ENCODE peak calls at places on chromosomes 5 and 9, in five cellular contexts. One of them, this sample, is unnamed.

GRCh38 chr9:124047106-124047716 is 35.6 kb downstream of the LHX2 start:
- DNase-seq in stimulated activated CD4-positive, alpha-beta T cell treated with anti-CD3 and anti-CD28 coated beads, TNF-alpha, amount 100 ng/mL, for 24 hours: no peak
- DNase-seq in cerebellum: no peak
- DNase-seq in CD4-positive, alpha-beta memory T cell: no peak
- DNase-seq in fibroblast of lung: peak; percentile 18
- DNase-seq in this sample: no peak

GRCh38 chr5:73254634-73255033 is 81.6 kb downstream of the TMEM174 start:
- DNase-seq in fibroblast of lung: peak; percentile 36
- DNase-seq in CD4-positive, alpha-beta memory T cell: no peak
- DNase-seq in cerebellum: no peak
- DNase-seq in stimulated activated CD4-positive, alpha-beta T cell treated with anti-CD3 and anti-CD28 coated beads, TNF-alpha, amount 100 ng/mL, for 24 hours: no peak
- DNase-seq in this sample: no peak

GRCh38 chr5:124631874-124632550 is 114.4 kb downstream of the ZNF608 start:
- DNase-seq in fibroblast of lung: no peak
- DNase-seq in cerebellum: no peak
- DNase-seq in stimulated activated CD4-positive, alpha-beta T cell treated with anti-CD3 and anti-CD28 coated beads, TNF-alpha, amount 100 ng/mL, for 24 hours: no peak
- DNase-seq in CD4-positive, alpha-beta memory T cell: no peak
- DNase-seq in this sample: no peak

GRCh38 chr5:3320317-3320865 is 275.2 kb upstream of the IRX1 start:
- DNase-seq in stimulated activated CD4-positive, alpha-beta T cell treated with anti-CD3 and anti-CD28 coated beads, TNF-alpha, amount 100 ng/mL, for 24 hours: no peak
- DNase-seq in cerebellum: no peak
- DNase-seq in fibroblast of lung: no peak
- DNase-seq in CD4-positive, alpha-beta memory T cell: no peak
- DNase-seq in this sample: no peak

GRCh38 chr9:116288658-116289057 is 135.1 kb downstream of the PAPPA start:
- DNase-seq in CD4-positive, alpha-beta memory T cell: no peak
- DNase-seq in fibroblast of lung: peak; percentile 96
- DNase-seq in stimulated activated CD4-positive, alpha-beta T cell treated with anti-CD3 and anti-CD28 coated beads, TNF-alpha, amount 100 ng/mL, for 24 hours: no peak
- DNase-seq in cerebellum: no peak
- DNase-seq in this sample: no peak

GRCh38 chr5:124810420-124810819 is 64.0 kb upstream of the ZNF608 start:
- DNase-seq in stimulated activated CD4-positive, alpha-beta T cell treated with anti-CD3 and anti-CD28 coated beads, TNF-alpha, amount 100 ng/mL, for 24 hours: no peak
- DNase-seq in fibroblast of lung: no peak
- DNase-seq in cerebellum: no peak
- DNase-seq in CD4-positive, alpha-beta memory T cell: no peak
- DNase-seq in this sample: no peak

GRCh38 chr9:128762664-128763449 is 8.9 kb downstream of the ZER1 start:
- DNase-seq in stimulated activated CD4-positive, alpha-beta T cell treated with anti-CD3 and anti-CD28 coated beads, TNF-alpha, amount 100 ng/mL, for 24 hours: no peak
- DNase-seq in fibroblast of lung: no peak
- DNase-seq in CD4-positive, alpha-beta memory T cell: no peak
- DNase-seq in cerebellum: no peak
- DNase-seq in this sample: no peak

GRCh38 chr5:114237766-114238165 is 124.1 kb upstream of the KCNN2 start:
- DNase-seq in cerebellum: no peak
- DNase-seq in stimulated activated CD4-positive, alpha-beta T cell treated with anti-CD3 and anti-CD28 coated beads, TNF-alpha, amount 100 ng/mL, for 24 hours: no peak
- DNase-seq in CD4-positive, alpha-beta memory T cell: no peak
- DNase-seq in fibroblast of lung: peak; percentile 98
- DNase-seq in this sample: no peak

GRCh38 chr9:130732131-130732530 is 38.6 kb downstream of the EXOSC2 start:
- DNase-seq in stimulated activated CD4-positive, alpha-beta T cell treated with anti-CD3 and anti-CD28 coated beads, TNF-alpha, amount 100 ng/mL, for 24 hours: no peak
- DNase-seq in fibroblast of lung: peak; percentile 18
- DNase-seq in cerebellum: no peak
- DNase-seq in CD4-positive, alpha-beta memory T cell: no peak
- DNase-seq in this sample: no peak

GRCh38 chr9:18888241-18888794 is 144.7 kb downstream of the SAXO1 start:
- DNase-seq in fibroblast of lung: peak; percentile 14
- DNase-seq in cerebellum: peak; percentile 33
- DNase-seq in CD4-positive, alpha-beta memory T cell: no peak
- DNase-seq in stimulated activated CD4-positive, alpha-beta T cell treated with anti-CD3 and anti-CD28 coated beads, TNF-alpha, amount 100 ng/mL, for 24 hours: no peak
- DNase-seq in this sample: no peak

GRCh38 chr5:31626156-31626555 is 12.8 kb upstream of the PDZD2 start:
- DNase-seq in fibroblast of lung: no peak
- DNase-seq in stimulated activated CD4-positive, alpha-beta T cell treated with anti-CD3 and anti-CD28 coated beads, TNF-alpha, amount 100 ng/mL, for 24 hours: no peak
- DNase-seq in CD4-positive, alpha-beta memory T cell: no peak
- DNase-seq in cerebellum: peak; percentile 85
- DNase-seq in this sample: no peak

GRCh38 chr9:35814106-35814840 is 569 bp downstream of the HINT2 start:
- DNase-seq in stimulated activated CD4-positive, alpha-beta T cell treated with anti-CD3 and anti-CD28 coated beads, TNF-alpha, amount 100 ng/mL, for 24 hours: no peak
- DNase-seq in fibroblast of lung: peak; percentile 64
- DNase-seq in cerebellum: peak; percentile 63
- DNase-seq in CD4-positive, alpha-beta memory T cell: no peak
- DNase-seq in this sample: no peak

GRCh38 chr5:50767588-50767987 is 101.2 kb downstream of the PARP8 start:
- DNase-seq in cerebellum: no peak
- DNase-seq in fibroblast of lung: no peak
- DNase-seq in CD4-positive, alpha-beta memory T cell: no peak
- DNase-seq in stimulated activated CD4-positive, alpha-beta T cell treated with anti-CD3 and anti-CD28 coated beads, TNF-alpha, amount 100 ng/mL, for 24 hours: no peak
- DNase-seq in this sample: no peak